ENCODE peak calls at places on chromosomes 11 and 22, in four cellular contexts. One of them, this sample, is unnamed. For H3K4me1, the result is how much of the 10 kb centered on the place peaks cover.

GRCh38 chr11:46918087-46918751 is at the start of gene LRP4:
- DNase-seq in H9: peak
- DNase-seq in trophoblast cell: no peak
- DNase-seq in H1: peak
- DNase-seq in this sample: peak

GRCh38 chr22:46352691-46353386 is 17.3 kb downstream of the TRMU start:
- DNase-seq in trophoblast cell: no peak
- DNase-seq in H9: peak
- DNase-seq in H1: no peak
- DNase-seq in this sample: peak

GRCh38 chr11:108302121-108302785 is 79.4 kb downstream of the ATM start:
- DNase-seq in H9: no peak
- DNase-seq in trophoblast cell: no peak
- DNase-seq in H1: no peak
- DNase-seq in this sample: no peak

GRCh38 chr11:62671272-62671603 is 235 bp upstream of the UQCC3 start:
- DNase-seq in H1: no peak
- DNase-seq in trophoblast cell: no peak
- DNase-seq in H9: no peak
- DNase-seq in this sample: no peak

GRCh38 chr11:131609317-131609716 is 238.9 kb downstream of the NTM start:
- DNase-seq in H9: no peak
- DNase-seq in trophoblast cell: no peak
- DNase-seq in H1: no peak
- DNase-seq in this sample: no peak

GRCh38 chr22:22848364-22848866 is 39.2 kb upstream of the IGLL5 start:
- DNase-seq in H9: peak
- DNase-seq in trophoblast cell: peak
- DNase-seq in H1: peak
- DNase-seq in this sample: peak

GRCh38 chr22:45343143-45343542 is 33.4 kb downstream of the FAM118A start:
- DNase-seq in H9: no peak
- DNase-seq in trophoblast cell: no peak
- DNase-seq in H1: no peak
- DNase-seq in this sample: no peak

GRCh38 chr11:40388097-40388818 is 1071.2 kb downstream of the LRRC4C start:
- DNase-seq in H1: no peak
- DNase-seq in trophoblast cell: no peak
- DNase-seq in H9: no peak
- DNase-seq in this sample: no peak

GRCh38 chr22:39300198-39300830 is 19.1 kb downstream of the RPL3 start:
- DNase-seq in H1: no peak
- DNase-seq in trophoblast cell: peak
- DNase-seq in H9: no peak
- DNase-seq in this sample: peak

GRCh38 chr11:86183694-86184093 is 60.9 kb upstream of the EED start:
- DNase-seq in H9: no peak
- DNase-seq in trophoblast cell: no peak
- DNase-seq in H1: no peak
- DNase-seq in this sample: no peak

GRCh38 chr11:73290536-73290935 is 17.5 kb upstream of the ARHGEF17 start:
- DNase-seq in H9: no peak
- DNase-seq in trophoblast cell: no peak
- DNase-seq in H1: no peak
- DNase-seq in this sample: no peak

GRCh38 chr11:45745065-45745811 is 59.7 kb upstream of the SLC35C1 start:
- DNase-seq in trophoblast cell: no peak
- DNase-seq in H1: no peak
- DNase-seq in H9: no peak
- DNase-seq in this sample: no peak

GRCh38 chr22:30038219-30038618 is 42.0 kb upstream of the HORMAD2 start:
- DNase-seq in H1: no peak
- DNase-seq in H9: no peak
- DNase-seq in trophoblast cell: peak
- DNase-seq in this sample: peak

GRCh38 chr11:82775736-82776346 is 42.2 kb upstream of the FAM181B start:
- DNase-seq in H1: peak
- DNase-seq in H9: peak
- DNase-seq in trophoblast cell: peak
- DNase-seq in this sample: peak

GRCh38 chr11:45665206-45665932 is at the start of gene CHST1:
- DNase-seq in H1: peak
- DNase-seq in H9: peak
- DNase-seq in trophoblast cell: no peak
- DNase-seq in this sample: no peak

GRCh38 chr22:17569971-17570511 is 6.7 kb downstream of the SLC25A18 start:
- DNase-seq in H1: no peak
- DNase-seq in H9: peak
- DNase-seq in trophoblast cell: no peak
- DNase-seq in this sample: peak

GRCh38 chr22:39498368-39498767 is 3.7 kb upstream of the MIEF1 start:
- DNase-seq in trophoblast cell: no peak
- DNase-seq in H9: no peak
- DNase-seq in H1: no peak
- DNase-seq in this sample: no peak

GRCh38 chr11:132054822-132055221 is 684.4 kb downstream of the NTM start:
- DNase-seq in H1: no peak
- DNase-seq in trophoblast cell: no peak
- DNase-seq in H9: no peak
- DNase-seq in this sample: peak

GRCh38 chr11:123375832-123376231 is 54.2 kb upstream of the GRAMD1B start:
- DNase-seq in H9: no peak
- DNase-seq in trophoblast cell: no peak
- DNase-seq in H1: no peak
- DNase-seq in this sample: no peak

GRCh38 chr11:45659031-45659817 is 6.2 kb downstream of the CHST1 start:
- DNase-seq in H1: no peak
- DNase-seq in H9: no peak
- DNase-seq in trophoblast cell: no peak
- DNase-seq in this sample: no peak

GRCh38 chr22:26462051-26462450 is 21.5 kb downstream of the HPS4 start:
- DNase-seq in trophoblast cell: no peak
- DNase-seq in H1: no peak
- DNase-seq in H9: no peak
- DNase-seq in this sample: no peak

GRCh38 chr22:26457661-26458272 is 25.8 kb downstream of the HPS4 start:
- DNase-seq in H9: no peak
- DNase-seq in H1: no peak
- DNase-seq in trophoblast cell: no peak
- DNase-seq in this sample: no peak

GRCh38 chr22:26462971-26463661 is 20.5 kb downstream of the HPS4 start:
- DNase-seq in H9: no peak
- DNase-seq in trophoblast cell: peak
- DNase-seq in H1: no peak
- DNase-seq in this sample: no peak

GRCh38 chr22:26461188-26461810 is 22.3 kb downstream of the HPS4 start:
- DNase-seq in H1: peak
- DNase-seq in trophoblast cell: peak
- DNase-seq in H9: peak
- DNase-seq in this sample: peak

DNA sequence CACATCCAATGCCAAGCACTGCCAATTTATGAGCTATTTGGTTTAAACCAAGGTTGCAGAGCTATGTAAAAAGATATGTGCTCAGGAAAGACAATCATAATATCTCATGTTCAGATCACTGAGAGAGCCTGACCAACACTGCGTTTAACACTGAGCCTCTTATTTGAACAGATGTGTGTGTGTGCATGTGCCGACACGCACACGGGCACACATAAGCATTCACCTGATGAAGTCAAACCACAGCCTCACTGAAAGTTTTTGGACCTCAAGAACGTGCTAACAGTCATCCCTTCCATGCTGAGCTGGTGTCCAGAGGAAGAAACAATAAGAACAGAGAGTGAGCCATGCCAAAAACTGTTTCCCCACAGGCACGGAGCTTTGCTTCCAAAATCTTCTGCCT is 23.4 kb downstream of the HPS4 start:
- DNase-seq in H1: no peak
- DNase-seq in trophoblast cell: no peak
- DNase-seq in H9: no peak
- DNase-seq in this sample: no peak
- H3K4me1 ChIP-seq in H1: under half
- H3K4me1 ChIP-seq in trophoblast cell: under half
- H3K4me1 ChIP-seq in H9: under half
- H3K4me1 ChIP-seq in this sample: under half

DNA sequence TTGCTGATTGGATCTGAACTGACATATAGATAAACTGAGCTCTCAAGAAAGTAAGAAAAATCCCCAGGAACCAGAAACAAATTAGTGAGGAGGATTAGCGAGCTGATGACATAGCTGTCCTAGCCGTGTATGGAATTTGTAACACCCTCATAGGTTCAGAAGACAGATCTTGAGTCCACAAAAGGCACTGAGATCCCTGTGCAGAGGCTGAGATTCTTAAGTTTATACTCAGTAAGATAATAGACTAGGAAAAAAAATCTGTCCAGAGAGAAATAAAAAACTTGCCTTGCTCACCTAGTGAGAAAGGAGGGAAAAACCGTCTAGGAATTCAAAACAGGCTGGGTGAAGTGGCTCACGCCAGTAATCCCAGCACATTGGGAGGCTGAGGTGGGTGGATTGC is 4.6 kb downstream of the NUMA1 start:
- DNase-seq in trophoblast cell: peak
- DNase-seq in H1: no peak
- DNase-seq in H9: no peak
- DNase-seq in this sample: no peak
- H3K4ac ChIP-seq in trophoblast cell: peak
- H3K4ac ChIP-seq in H1: no peak
- H3K4ac ChIP-seq in H9: no peak
- H3K4ac ChIP-seq in this sample: no peak

DNA sequence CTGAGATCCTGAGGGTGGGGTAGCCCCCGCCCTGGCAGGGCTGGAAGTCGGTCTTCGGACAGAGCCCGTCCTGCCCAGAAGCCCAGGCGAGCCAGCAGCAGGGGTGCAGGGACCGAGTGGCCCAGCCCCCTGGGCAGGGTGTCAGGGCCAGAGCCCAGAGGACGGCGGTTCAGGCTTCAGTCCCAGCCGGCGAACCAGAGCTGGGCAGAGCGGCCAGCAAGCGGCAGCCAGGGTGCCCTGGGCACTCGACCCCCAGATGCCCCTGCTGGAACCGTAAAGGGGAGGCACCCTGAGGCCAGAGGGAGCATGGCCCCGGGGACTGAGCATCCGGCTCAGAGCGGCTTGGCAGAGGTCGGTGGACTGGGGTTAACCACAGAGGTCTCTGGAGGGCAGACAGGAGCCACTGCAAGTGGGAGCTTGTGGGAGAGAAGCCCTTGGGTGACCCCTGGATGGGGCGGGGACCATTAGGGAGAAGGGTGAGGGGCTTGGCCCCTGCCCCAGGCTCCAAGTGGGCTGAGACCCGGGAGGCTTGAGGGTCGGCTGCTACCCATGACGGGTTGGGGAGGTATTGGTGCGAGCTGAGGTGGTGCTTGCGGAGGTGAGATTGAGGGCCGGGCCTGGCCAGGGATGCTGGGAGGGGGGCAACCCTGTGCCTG is 15.9 kb downstream of the LSP1 start:
- DNase-seq in trophoblast cell: no peak
- DNase-seq in H1: no peak
- DNase-seq in H9: no peak
- DNase-seq in this sample: no peak
- H3K4me1 ChIP-seq in trophoblast cell: under half
- H3K4me1 ChIP-seq in H1: under half
- H3K4me1 ChIP-seq in H9: under half
- H3K4me1 ChIP-seq in this sample: under half

GRCh38 chr11:122097419-122098001 is 18.5 kb downstream of the BLID start:
- DNase-seq in trophoblast cell: no peak
- DNase-seq in H9: no peak
- DNase-seq in H1: no peak
- DNase-seq in this sample: no peak
- H3K4ac ChIP-seq in trophoblast cell: no peak
- H3K4ac ChIP-seq in H9: no peak
- H3K4ac ChIP-seq in H1: no peak
- H3K4ac ChIP-seq in this sample: no peak

GRCh38 chr11:128720522-128720985 is 26.7 kb downstream of the FLI1 start:
- DNase-seq in trophoblast cell: no peak
- DNase-seq in H1: peak
- DNase-seq in H9: peak
- DNase-seq in this sample: no peak
- H3K4me1 ChIP-seq in trophoblast cell: under half
- H3K4me1 ChIP-seq in H1: under half
- H3K4me1 ChIP-seq in H9: under half
- H3K4me1 ChIP-seq in this sample: under half

This sample was measured in mesendoderm.